ENCODE peak calls at places on chromosome 18, in eight cellular contexts. H, S, W, Z, P, E, I and L are unnamed samples. For H3K27me3, the result is how much of the 10 kb centered on the place peaks cover.

GRCh38 chr18:32208012-32208411 is 18.2 kb downstream of the MEP1B start:
- DNase-seq in H (no peak), S (no peak), W (no peak), Z (no peak), P (no peak), E (no peak), I (no peak), L (no peak)

GRCh38 chr18:67145586-67146292 is 370.8 kb downstream of the DSEL start:
- DNase-seq in H (no peak), S (no peak), W (no peak), Z (no peak), P (no peak), E (no peak), I (no peak), L (no peak)

GRCh38 chr18:12750076-12750707 is 47.4 kb downstream of the PSMG2 start:
- DNase-seq in H (no peak), S (no peak), W (no peak), Z (no peak), P (no peak), E (no peak), I (no peak), L (no peak)

GRCh38 chr18:58733866-58734265 is 62.6 kb downstream of the MALT1 start:
- DNase-seq in H (no peak), S (no peak), W (no peak), Z (no peak), P (no peak), E (no peak), I (no peak), L (no peak)

GRCh38 chr18:36031903-36032302 is 35.5 kb downstream of the RPRD1A start:
- DNase-seq in H (no peak), S (no peak), W (no peak), Z (no peak), P (no peak), E (no peak), I (no peak), L (no peak)

GRCh38 chr18:3248670-3249359 is 1.2 kb downstream of the MYL12A start:
- DNase-seq in H (no peak), S (no peak), W (no peak), Z (peak), P (no peak), E (peak), I (no peak), L (peak)

GRCh38 chr18:79309572-79310278 is 86.0 kb upstream of the NFATC1 start:
- DNase-seq in H (no peak), S (no peak), W (no peak), Z (no peak), P (no peak), E (no peak), I (no peak), L (no peak)

GRCh38 chr18:6954501-6954900 is 163.1 kb downstream of the LAMA1 start:
- DNase-seq in H (no peak), S (no peak), W (no peak), Z (no peak), P (no peak), E (no peak), I (no peak), L (no peak)

GRCh38 chr18:11494093-11494492 is 115.3 kb upstream of the SLC35G4 start:
- DNase-seq in H (no peak), S (no peak), W (no peak), Z (peak), P (no peak), E (no peak), I (no peak), L (peak)

GRCh38 chr18:22168360-22168921 is 948 bp upstream of the GATA6 start:
- DNase-seq in H (no peak), S (no peak), W (no peak), Z (no peak), P (peak), E (peak), I (no peak), L (no peak)

GRCh38 chr18:10353791-10354190 is 100.6 kb upstream of the APCDD1 start:
- DNase-seq in H (no peak), S (no peak), W (no peak), Z (peak), P (no peak), E (peak), I (peak), L (peak)

GRCh38 chr18:79047556-79048244 is 21.5 kb upstream of the ATP9B start:
- DNase-seq in H (no peak), S (no peak), W (no peak), Z (no peak), P (no peak), E (peak), I (no peak), L (no peak)

GRCh38 chr18:2843161-2843560 is 3.6 kb upstream of the EMILIN2 start:
- DNase-seq in H (no peak), S (no peak), W (no peak), Z (no peak), P (no peak), E (no peak), I (no peak), L (no peak)

GRCh38 chr18:49814147-49814499 is 790 bp upstream of the ACAA2 start:
- DNase-seq in H (no peak), S (no peak), W (peak), Z (peak), P (no peak), E (peak), I (no peak), L (peak)

GRCh38 chr18:51135795-51136194 is 61.7 kb downstream of the MEX3C start:
- DNase-seq in H (no peak), S (no peak), W (no peak), Z (no peak), P (no peak), E (peak), I (no peak), L (no peak)

GRCh38 chr18:58228762-58229161 is 184.7 kb downstream of the NEDD4L start:
- DNase-seq in H (no peak), S (no peak), W (no peak), Z (no peak), P (no peak), E (no peak), I (no peak), L (no peak)

GRCh38 chr18:50038448-50038847 is 156.5 kb downstream of the MYO5B start:
- DNase-seq in H (no peak), S (no peak), W (no peak), Z (no peak), P (no peak), E (peak), I (no peak), L (peak)

GRCh38 chr18:53944721-53945120 is 279.7 kb downstream of the MBD2 start:
- DNase-seq in H (no peak), S (no peak), W (no peak), Z (no peak), P (no peak), E (no peak), I (no peak), L (no peak)

GRCh38 chr18:53946561-53946960 is 277.9 kb downstream of the MBD2 start:
- DNase-seq in H (no peak), S (no peak), W (no peak), Z (no peak), P (no peak), E (peak), I (peak), L (peak)

GRCh38 chr18:53941601-53942335 is 282.7 kb downstream of the MBD2 start:
- DNase-seq in H (no peak), S (no peak), W (no peak), Z (no peak), P (no peak), E (peak), I (peak), L (peak)

GRCh38 chr18:53947092-53947640 is 277.3 kb downstream of the MBD2 start:
- DNase-seq in H (no peak), S (no peak), W (no peak), Z (no peak), P (no peak), E (peak), I (no peak), L (peak)

GRCh38 chr18:53943463-53943862 is 281.0 kb downstream of the MBD2 start:
- DNase-seq in H (no peak), S (no peak), W (no peak), Z (no peak), P (no peak), E (no peak), I (no peak), L (no peak)
- H3K27me3 ChIP-seq in H (under half), S (under half), W (under half), Z (under half), P (under half), E (under half), I (under half), L (under half)

GRCh38 chr18:77879829-77880228 is 630.2 kb downstream of the GALR1 start:
- DNase-seq in H (no peak), S (no peak), W (no peak), Z (no peak), P (no peak), E (no peak), I (no peak), L (no peak)

GRCh38 chr18:77872166-77872565 is 622.5 kb downstream of the GALR1 start:
- DNase-seq in H (no peak), S (no peak), W (no peak), Z (no peak), P (no peak), E (no peak), I (no peak), L (no peak)

GRCh38 chr18:77870894-77871293 is 621.2 kb downstream of the GALR1 start:
- DNase-seq in H (no peak), S (no peak), W (no peak), Z (no peak), P (no peak), E (no peak), I (no peak), L (no peak)

DNA sequence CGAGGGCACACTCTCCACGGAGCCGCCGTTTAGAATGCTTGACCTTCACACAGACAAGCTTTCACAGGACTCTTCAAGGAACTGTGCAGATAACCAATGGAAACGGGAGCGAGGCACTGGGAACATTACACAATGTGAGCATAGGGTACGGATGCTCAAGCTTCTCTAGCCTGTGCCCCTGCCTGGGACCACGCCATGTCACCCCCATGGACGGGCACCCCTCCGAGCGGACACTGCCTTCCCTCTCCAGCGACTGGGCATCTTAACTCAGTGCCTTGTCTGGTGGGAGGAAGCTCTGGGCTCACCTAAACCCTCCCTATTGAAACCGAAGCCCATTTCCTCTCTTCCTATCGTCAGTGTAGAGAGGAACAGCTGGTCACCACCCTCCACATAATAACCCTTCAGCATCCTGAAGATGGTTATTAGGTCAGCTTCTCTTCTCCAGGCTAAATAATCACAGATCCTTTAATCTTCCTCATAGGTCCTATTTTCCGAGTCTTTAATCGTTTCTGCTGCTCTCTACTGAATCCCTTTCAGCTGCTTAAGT is 626.7 kb downstream of the GALR1 start:
- DNase-seq in H (no peak), S (no peak), W (no peak), Z (no peak), P (no peak), E (no peak), I (no peak), L (no peak)
- H3K4me3 ChIP-seq in H (no peak), S (no peak), W (no peak), Z (no peak), P (no peak), E (no peak), I (no peak), L (no peak)

GRCh38 chr18:61394983-61395382 is 61.8 kb downstream of the CDH20 start:
- DNase-seq in H (no peak), S (no peak), W (no peak), Z (no peak), P (no peak), E (no peak), I (no peak), L (no peak)
- TF ChIP-seq CTCF in H (no peak), S (no peak), W (no peak), Z (no peak), P (no peak), E (no peak), I (no peak), L (no peak)

GRCh38 chr18:28432350-28432749 is 255.4 kb upstream of the CDH2 start:
- DNase-seq in H (no peak), S (no peak), W (no peak), Z (no peak), P (no peak), E (peak), I (no peak), L (peak)
- H3K27me3 ChIP-seq in H (under half), S (under half), W (under half), Z (under half), P (under half), E (under half), I (under half), L (under half)